ENCODE peak calls at places on chromosomes 6 and 20, in six cellular contexts. One of them, this sample, is unnamed.

GRCh38 chr20:61297981-61298380 is 45.9 kb downstream of the CDH4 start:
- DNase-seq in HCT116: no peak
- DNase-seq in spleen: peak; percentile 52
- DNase-seq in ovary: no peak
- DNase-seq in cardiac muscle cell: no peak
- DNase-seq in fibroblast of lung: peak; percentile 96
- DNase-seq in this sample: no peak

GRCh38 chr6:2773450-2773849 is 8.3 kb downstream of the WRNIP1 start:
- DNase-seq in HCT116: no peak
- DNase-seq in spleen: no peak
- DNase-seq in ovary: no peak
- DNase-seq in cardiac muscle cell: no peak
- DNase-seq in fibroblast of lung: peak; percentile 47
- DNase-seq in this sample: no peak

GRCh38 chr6:130076512-130076911 is 58.1 kb downstream of the L3MBTL3 start:
- DNase-seq in HCT116: no peak
- DNase-seq in spleen: no peak
- DNase-seq in ovary: no peak
- DNase-seq in cardiac muscle cell: no peak
- DNase-seq in fibroblast of lung: peak; percentile 3
- DNase-seq in this sample: no peak

GRCh38 chr6:43698584-43699349 is 11.2 kb upstream of the MRPS18A start:
- DNase-seq in HCT116: no peak
- DNase-seq in spleen: no peak
- DNase-seq in ovary: peak; percentile 55
- DNase-seq in cardiac muscle cell: peak; percentile 33
- DNase-seq in fibroblast of lung: no peak
- DNase-seq in this sample: no peak

GRCh38 chr6:84739866-84740208 is 24.6 kb downstream of the TBX18 start:
- DNase-seq in HCT116: no peak
- DNase-seq in spleen: no peak
- DNase-seq in ovary: no peak
- DNase-seq in cardiac muscle cell: no peak
- DNase-seq in fibroblast of lung: peak; percentile 11
- DNase-seq in this sample: no peak

GRCh38 chr6:127475823-127476176 is 16.6 kb upstream of the KIAA0408 start:
- DNase-seq in HCT116: no peak
- DNase-seq in spleen: peak; percentile 74
- DNase-seq in ovary: no peak
- DNase-seq in cardiac muscle cell: no peak
- DNase-seq in fibroblast of lung: no peak
- DNase-seq in this sample: no peak

GRCh38 chr6:63245420-63245819 is 34.2 kb downstream of the FKBP1C start:
- DNase-seq in HCT116: no peak
- DNase-seq in spleen: no peak
- DNase-seq in ovary: no peak
- DNase-seq in cardiac muscle cell: no peak
- DNase-seq in fibroblast of lung: no peak
- DNase-seq in this sample: no peak

GRCh38 chr6:97294451-97294850 is 11.4 kb upstream of the MMS22L start:
- DNase-seq in HCT116: no peak
- DNase-seq in spleen: no peak
- DNase-seq in ovary: no peak
- DNase-seq in cardiac muscle cell: no peak
- DNase-seq in fibroblast of lung: peak; percentile 74
- DNase-seq in this sample: no peak

GRCh38 chr6:170247178-170247701 is 43.6 kb downstream of the DLL1 start:
- DNase-seq in HCT116: no peak
- DNase-seq in spleen: no peak
- DNase-seq in ovary: no peak
- DNase-seq in cardiac muscle cell: no peak
- DNase-seq in fibroblast of lung: no peak
- DNase-seq in this sample: no peak

GRCh38 chr20:34806255-34806654 is 19.2 kb downstream of the NCOA6 start:
- DNase-seq in HCT116: no peak
- DNase-seq in spleen: no peak
- DNase-seq in ovary: no peak
- DNase-seq in cardiac muscle cell: no peak
- DNase-seq in fibroblast of lung: no peak
- DNase-seq in this sample: no peak

GRCh38 chr6:146909886-146910285 is 294.3 kb upstream of the STXBP5 start:
- DNase-seq in HCT116: no peak
- DNase-seq in spleen: no peak
- DNase-seq in ovary: no peak
- DNase-seq in cardiac muscle cell: no peak
- DNase-seq in fibroblast of lung: peak; percentile 64
- DNase-seq in this sample: no peak

GRCh38 chr20:33947709-33948295 is 45.9 kb upstream of the RALY start:
- DNase-seq in HCT116: peak; percentile 89
- DNase-seq in spleen: no peak
- DNase-seq in ovary: no peak
- DNase-seq in cardiac muscle cell: peak; percentile 41
- DNase-seq in fibroblast of lung: peak; percentile 6
- DNase-seq in this sample: no peak

GRCh38 chr6:142900467-142900961 is 44.5 kb downstream of the HIVEP2 start:
- DNase-seq in HCT116: no peak
- DNase-seq in spleen: no peak
- DNase-seq in ovary: no peak
- DNase-seq in cardiac muscle cell: no peak
- DNase-seq in fibroblast of lung: peak; percentile 55
- DNase-seq in this sample: no peak

GRCh38 chr20:2230671-2231488 is 64.9 kb upstream of the TGM3 start:
- DNase-seq in HCT116: no peak
- DNase-seq in spleen: no peak
- DNase-seq in ovary: no peak
- DNase-seq in cardiac muscle cell: no peak
- DNase-seq in fibroblast of lung: no peak
- DNase-seq in this sample: no peak

GRCh38 chr20:2871555-2872303 is 1.6 kb upstream of the PTPRA start:
- DNase-seq in HCT116: no peak
- DNase-seq in spleen: no peak
- DNase-seq in ovary: no peak
- DNase-seq in cardiac muscle cell: no peak
- DNase-seq in fibroblast of lung: no peak
- DNase-seq in this sample: no peak

GRCh38 chr6:101445527-101445926 is 52.0 kb downstream of the GRIK2 start:
- DNase-seq in HCT116: no peak
- DNase-seq in spleen: no peak
- DNase-seq in ovary: no peak
- DNase-seq in cardiac muscle cell: no peak
- DNase-seq in fibroblast of lung: peak; percentile 78
- DNase-seq in this sample: no peak

GRCh38 chr6:159008656-159009288 is 8.8 kb upstream of the RSPH3 start:
- DNase-seq in HCT116: no peak
- DNase-seq in spleen: no peak
- DNase-seq in ovary: no peak
- DNase-seq in cardiac muscle cell: peak; percentile 49
- DNase-seq in fibroblast of lung: peak; percentile 16
- DNase-seq in this sample: no peak

GRCh38 chr20:6075428-6076219 is 21.8 kb upstream of the LRRN4 start:
- DNase-seq in HCT116: no peak
- DNase-seq in spleen: no peak
- DNase-seq in ovary: peak; percentile 70
- DNase-seq in cardiac muscle cell: no peak
- DNase-seq in fibroblast of lung: peak; percentile 52
- DNase-seq in this sample: peak; percentile 51

GRCh38 chr6:10413850-10414765 is 766 bp downstream of the TFAP2A start:
- DNase-seq in HCT116: no peak
- DNase-seq in spleen: no peak
- DNase-seq in ovary: no peak
- DNase-seq in cardiac muscle cell: no peak
- DNase-seq in fibroblast of lung: no peak
- DNase-seq in this sample: no peak

GRCh38 chr6:150090328-150090727 is 21.4 kb upstream of the ULBP3 start:
- DNase-seq in HCT116: no peak
- DNase-seq in spleen: no peak
- DNase-seq in ovary: no peak
- DNase-seq in cardiac muscle cell: no peak
- DNase-seq in fibroblast of lung: no peak
- DNase-seq in this sample: no peak

GRCh38 chr20:3729378-3729777 is 3.1 kb upstream of the HSPA12B start:
- DNase-seq in HCT116: no peak
- DNase-seq in spleen: no peak
- DNase-seq in ovary: no peak
- DNase-seq in cardiac muscle cell: no peak
- DNase-seq in fibroblast of lung: no peak
- DNase-seq in this sample: no peak

GRCh38 chr20:24998631-24999445 is 6.3 kb upstream of the APMAP start:
- DNase-seq in HCT116: no peak
- DNase-seq in spleen: peak; percentile 35
- DNase-seq in ovary: no peak
- DNase-seq in cardiac muscle cell: no peak
- DNase-seq in fibroblast of lung: no peak
- DNase-seq in this sample: peak; percentile 8

GRCh38 chr20:63071541-63072181 is 64.9 kb upstream of the BHLHE23 start:
- DNase-seq in HCT116: no peak
- DNase-seq in spleen: peak; percentile 51
- DNase-seq in ovary: no peak
- DNase-seq in cardiac muscle cell: peak; percentile 4
- DNase-seq in fibroblast of lung: peak; percentile 63
- DNase-seq in this sample: no peak

GRCh38 chr20:2380601-2381000 is at the start of gene TGM6:
- DNase-seq in HCT116: no peak
- DNase-seq in spleen: no peak
- DNase-seq in ovary: no peak
- DNase-seq in cardiac muscle cell: no peak
- DNase-seq in fibroblast of lung: no peak
- DNase-seq in this sample: no peak

DNA sequence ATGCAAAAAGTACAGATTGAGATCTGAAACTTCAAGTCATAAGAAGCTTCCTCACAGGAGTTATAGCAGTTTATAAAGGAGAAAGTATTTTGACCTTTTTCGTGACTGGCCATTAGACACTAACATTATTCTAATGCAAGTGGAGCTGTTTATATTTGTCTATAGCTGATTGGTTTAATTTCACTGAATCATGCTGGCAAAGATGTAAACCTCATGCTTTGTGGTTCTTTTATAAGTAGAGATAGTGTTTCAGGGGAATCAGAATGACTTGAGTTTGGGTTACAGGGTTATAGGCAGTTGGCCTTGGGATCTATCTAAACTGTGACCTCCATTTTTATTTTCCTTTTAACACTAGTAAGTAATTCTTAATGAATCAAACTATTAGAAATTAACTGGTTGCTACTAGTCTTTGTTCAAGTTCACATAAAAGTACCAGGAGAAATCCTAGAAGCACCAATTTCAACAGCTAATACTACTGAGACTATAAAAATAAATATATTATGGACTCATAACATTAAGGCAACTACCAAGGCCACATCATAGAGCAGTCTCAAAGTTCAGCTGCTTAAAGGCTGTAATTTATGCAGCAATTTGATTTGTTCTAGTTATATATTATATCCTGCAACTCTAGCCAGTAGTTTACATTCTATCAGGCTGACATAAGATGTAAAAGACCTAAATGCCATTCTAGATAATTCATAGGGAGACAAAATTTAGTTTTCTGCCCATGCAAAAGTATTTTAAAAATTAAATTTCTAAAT is 94.0 kb downstream of the RNGTT start:
- DNase-seq in HCT116: no peak
- DNase-seq in spleen: no peak
- DNase-seq in ovary: no peak
- DNase-seq in cardiac muscle cell: no peak
- DNase-seq in fibroblast of lung: peak; percentile 64
- DNase-seq in this sample: no peak
- H3K4me3 ChIP-seq in HCT116: no peak overlapping the region
- H3K4me3 ChIP-seq in spleen: no peak overlapping the region
- H3K4me3 ChIP-seq in ovary: no peak overlapping the region
- H3K4me3 ChIP-seq in cardiac muscle cell: no peak overlapping the region
- H3K4me3 ChIP-seq in fibroblast of lung: no peak overlapping the region
- H3K4me3 ChIP-seq in this sample: no peak overlapping the region

DNA sequence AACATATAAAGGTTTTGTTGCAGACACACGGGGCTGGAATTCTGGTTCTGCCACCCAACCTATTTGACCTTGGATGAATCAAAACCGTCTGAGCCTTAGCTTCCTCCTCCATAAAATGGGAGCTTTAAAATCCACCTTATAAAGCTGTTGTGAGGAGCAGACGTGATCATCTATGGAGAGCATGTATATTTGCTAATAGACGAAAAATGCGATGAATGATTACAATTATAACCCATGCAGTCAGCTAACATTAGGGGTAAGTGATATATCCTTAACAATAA is 586 bp upstream of the NUP153 start:
- DNase-seq in HCT116: no peak
- DNase-seq in spleen: no peak
- DNase-seq in ovary: no peak
- DNase-seq in cardiac muscle cell: no peak
- DNase-seq in fibroblast of lung: no peak
- DNase-seq in this sample: no peak
- H3K27ac ChIP-seq in HCT116: peak overlapping the region; percentile 88
- H3K27ac ChIP-seq in spleen: peak overlapping the region; percentile 99
- H3K27ac ChIP-seq in ovary: no peak overlapping the region
- H3K27ac ChIP-seq in cardiac muscle cell: peak overlapping the region; percentile 98
- H3K27ac ChIP-seq in fibroblast of lung: no peak overlapping the region
- H3K27ac ChIP-seq in this sample: peak overlapping the region; percentile 93

DNA sequence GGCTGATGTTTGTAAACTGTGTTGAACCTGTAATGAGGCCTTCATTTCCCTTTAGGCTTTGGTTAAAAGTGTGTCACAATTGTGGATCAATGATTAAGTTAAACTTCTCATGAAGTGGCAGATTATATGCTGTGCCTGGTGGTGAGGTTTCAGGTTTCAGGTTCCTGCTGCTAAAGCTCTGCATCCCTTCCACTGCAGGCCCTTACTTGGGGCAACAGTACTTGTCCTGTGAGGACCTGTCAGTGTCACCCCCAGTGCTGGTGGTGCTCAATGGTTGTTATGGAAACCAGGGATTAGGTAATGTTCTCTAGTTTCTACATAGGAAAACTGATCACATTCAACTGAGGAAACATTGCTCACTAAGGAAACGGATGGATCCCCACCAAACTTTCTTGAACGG is 18.5 kb downstream of the RPP21 start:
- DNase-seq in HCT116: no peak
- DNase-seq in spleen: no peak
- DNase-seq in ovary: no peak
- DNase-seq in cardiac muscle cell: no peak
- DNase-seq in fibroblast of lung: no peak
- DNase-seq in this sample: no peak
- H3K4me3 ChIP-seq in HCT116: no peak overlapping the region
- H3K4me3 ChIP-seq in spleen: no peak overlapping the region
- H3K4me3 ChIP-seq in ovary: no peak overlapping the region
- H3K4me3 ChIP-seq in cardiac muscle cell: no peak overlapping the region
- H3K4me3 ChIP-seq in fibroblast of lung: no peak overlapping the region
- H3K4me3 ChIP-seq in this sample: no peak overlapping the region

DNA sequence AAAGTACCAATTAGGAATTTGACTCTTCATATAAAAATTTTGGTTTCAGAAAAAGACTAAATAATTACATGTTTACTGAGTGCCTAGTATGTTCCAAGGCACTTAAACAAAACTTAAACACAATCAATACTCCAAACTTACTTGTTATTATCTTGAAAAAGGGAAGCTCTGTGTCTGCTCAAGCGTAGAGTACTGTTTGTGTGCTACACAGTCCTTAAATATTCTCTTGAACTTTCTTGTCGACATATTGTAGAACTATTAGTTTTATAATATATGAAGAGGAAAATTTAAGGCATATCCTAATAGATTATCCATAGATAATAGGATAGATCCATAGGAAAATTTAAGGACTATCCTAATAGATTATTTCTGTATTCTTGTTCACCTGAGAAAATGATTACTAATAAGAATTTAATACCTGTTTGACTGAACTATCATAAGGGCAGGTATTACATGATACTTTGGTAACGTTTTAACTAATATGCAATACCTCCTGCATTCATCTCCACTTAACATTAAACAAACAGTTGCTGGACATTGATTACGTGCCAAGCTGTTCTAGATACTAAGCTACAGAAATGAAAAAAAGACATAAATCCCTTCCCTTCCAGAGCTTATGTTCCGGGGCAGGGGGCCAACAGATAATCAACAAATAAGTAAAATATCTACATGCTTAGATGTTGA is 115.1 kb upstream of the BCLAF1 start:
- DNase-seq in HCT116: no peak
- DNase-seq in spleen: no peak
- DNase-seq in ovary: no peak
- DNase-seq in cardiac muscle cell: no peak
- DNase-seq in fibroblast of lung: no peak
- DNase-seq in this sample: no peak
- H3K27ac ChIP-seq in HCT116: no peak overlapping the region
- H3K27ac ChIP-seq in spleen: no peak overlapping the region
- H3K27ac ChIP-seq in ovary: no peak overlapping the region
- H3K27ac ChIP-seq in cardiac muscle cell: no peak overlapping the region
- H3K27ac ChIP-seq in fibroblast of lung: no peak overlapping the region
- H3K27ac ChIP-seq in this sample: peak overlapping the region; percentile 92

This sample was measured in dorsolateral prefrontal cortex.